ENCODE peak calls at places on chromosomes 7 and 10, in five cellular contexts. One of them, this sample, is unnamed.

GRCh38 chr7:14196555-14196954 is 207.1 kb upstream of the ETV1 start:
- DNase-seq in Right ventricle myocardium superior: no peak
- DNase-seq in Calu3: no peak
- DNase-seq in NCI-H1092 treated with DMSO at 0.1 percent for 48 hours: no peak
- DNase-seq in ELR: peak
- DNase-seq in this sample: no peak

GRCh38 chr7:73921623-73922528 is 60.9 kb downstream of the TMEM270 start:
- DNase-seq in Right ventricle myocardium superior: peak
- DNase-seq in Calu3: no peak
- DNase-seq in ELR: no peak
- DNase-seq in NCI-H1092 treated with DMSO at 0.1 percent for 48 hours: no peak
- DNase-seq in this sample: no peak

GRCh38 chr10:12609435-12609834 is 260.1 kb downstream of the CAMK1D start:
- DNase-seq in Right ventricle myocardium superior: no peak
- DNase-seq in ELR: no peak
- DNase-seq in NCI-H1092 treated with DMSO at 0.1 percent for 48 hours: no peak
- DNase-seq in Calu3: no peak
- DNase-seq in this sample: no peak

GRCh38 chr10:132270721-132271457 is 36.9 kb downstream of the STK32C start:
- DNase-seq in ELR: no peak
- DNase-seq in NCI-H1092 treated with DMSO at 0.1 percent for 48 hours: no peak
- DNase-seq in Calu3: no peak
- DNase-seq in Right ventricle myocardium superior: peak
- DNase-seq in this sample: no peak

GRCh38 chr7:94396606-94397005 is 1.9 kb downstream of the COL1A2 start:
- DNase-seq in ELR: peak
- DNase-seq in NCI-H1092 treated with DMSO at 0.1 percent for 48 hours: peak
- DNase-seq in Right ventricle myocardium superior: no peak
- DNase-seq in Calu3: no peak
- DNase-seq in this sample: no peak

GRCh38 chr10:119750391-119751230 is 24.8 kb downstream of the INPP5F start:
- DNase-seq in NCI-H1092 treated with DMSO at 0.1 percent for 48 hours: peak
- DNase-seq in Calu3: peak
- DNase-seq in ELR: peak
- DNase-seq in Right ventricle myocardium superior: peak
- DNase-seq in this sample: peak

GRCh38 chr10:14601872-14602725 is 172.6 kb downstream of the FAM107B start:
- DNase-seq in NCI-H1092 treated with DMSO at 0.1 percent for 48 hours: no peak
- DNase-seq in Right ventricle myocardium superior: no peak
- DNase-seq in Calu3: peak
- DNase-seq in ELR: peak
- DNase-seq in this sample: peak

GRCh38 chr7:88226886-88227516 is 7.2 kb upstream of the SRI start:
- DNase-seq in Right ventricle myocardium superior: no peak
- DNase-seq in ELR: peak
- DNase-seq in NCI-H1092 treated with DMSO at 0.1 percent for 48 hours: no peak
- DNase-seq in Calu3: peak
- DNase-seq in this sample: no peak

GRCh38 chr10:111200505-111201186 is 123.8 kb downstream of the ADRA2A start:
- DNase-seq in Calu3: no peak
- DNase-seq in ELR: no peak
- DNase-seq in Right ventricle myocardium superior: no peak
- DNase-seq in NCI-H1092 treated with DMSO at 0.1 percent for 48 hours: no peak
- DNase-seq in this sample: no peak

GRCh38 chr7:112307506-112307905 is 101.0 kb downstream of the ZNF277 start:
- DNase-seq in Calu3: no peak
- DNase-seq in ELR: no peak
- DNase-seq in NCI-H1092 treated with DMSO at 0.1 percent for 48 hours: no peak
- DNase-seq in Right ventricle myocardium superior: no peak
- DNase-seq in this sample: no peak

GRCh38 chr10:84510121-84510520 is 181.7 kb downstream of the CCSER2 start:
- DNase-seq in Calu3: no peak
- DNase-seq in Right ventricle myocardium superior: no peak
- DNase-seq in NCI-H1092 treated with DMSO at 0.1 percent for 48 hours: no peak
- DNase-seq in ELR: peak
- DNase-seq in this sample: no peak

GRCh38 chr7:70694909-70695803 is 436.8 kb upstream of the GALNT17 start:
- DNase-seq in NCI-H1092 treated with DMSO at 0.1 percent for 48 hours: peak
- DNase-seq in Calu3: no peak
- DNase-seq in ELR: peak
- DNase-seq in Right ventricle myocardium superior: no peak
- DNase-seq in this sample: no peak